ENCODE peak calls at places on chromosomes 6 and 20, in four cellular contexts. L, Y, Z and A are unnamed samples.
A peak's percentile ranks its signal among the peaks of the same experiment; 100 is the strongest.

GRCh38 chr6:100664274-100665040 is 199.7 kb upstream of the SIM1 start:
- DNase-seq in L (no peak), Y (peak; percentile 51), Z (peak; percentile 66), A (peak; percentile 66)

GRCh38 chr6:111423055-111423633 is 59.9 kb downstream of the REV3L start:
- DNase-seq in L (no peak), Y (peak; percentile 38), Z (peak; percentile 39), A (no peak)

GRCh38 chr6:56714273-56714672 is 71.6 kb upstream of the DST start:
- DNase-seq in L (no peak), Y (no peak), Z (no peak), A (no peak)

GRCh38 chr6:36716476-36717093 is 19.0 kb downstream of the RAB44 start:
- DNase-seq in L (no peak), Y (peak; percentile 87), Z (no peak), A (no peak)

GRCh38 chr6:117677553-117678131 is 2.4 kb downstream of the NUS1 start:
- DNase-seq in L (no peak), Y (peak; percentile 91), Z (peak; percentile 71), A (no peak)

GRCh38 chr6:164377348-164377747 is 932.1 kb downstream of the C6orf118 start:
- DNase-seq in L (no peak), Y (no peak), Z (no peak), A (no peak)

GRCh38 chr6:34202329-34203201 is 34.1 kb upstream of the HMGA1 start:
- DNase-seq in L (no peak), Y (no peak), Z (no peak), A (peak; percentile 43)

GRCh38 chr20:1669304-1669703 is 11.7 kb upstream of the SIRPG start:
- DNase-seq in L (no peak), Y (no peak), Z (no peak), A (no peak)

GRCh38 chr6:159086033-159086618 is 41.3 kb upstream of the TAGAP start:
- DNase-seq in L (no peak), Y (no peak), Z (no peak), A (no peak)

GRCh38 chr6:144286503-144287393 is 1.6 kb downstream of the UTRN start:
- DNase-seq in L (no peak), Y (peak; percentile 74), Z (peak; percentile 92), A (peak; percentile 95)

GRCh38 chr6:83868639-83869038 is 9.2 kb downstream of the CYB5R4 start:
- DNase-seq in L (no peak), Y (peak; percentile 86), Z (peak; percentile 82), A (no peak)